ENCODE peak calls at places on chromosomes 5 and 9, in four cellular contexts. J, F, C and L are unnamed samples.

GRCh38 chr5:15646351-15646750 is 146.4 kb downstream of the FBXL7 start:
- DNase-seq in J (no peak), C (peak), F (no peak), L (no peak)

GRCh38 chr5:141851195-141851874 is 26.9 kb downstream of the PCDH1 start:
- DNase-seq in C (no peak), J (no peak), F (no peak), L (no peak)

GRCh38 chr9:16191237-16191636 is 638.4 kb downstream of the CCDC171 start:
- DNase-seq in F (no peak), J (no peak), C (peak), L (no peak)

GRCh38 chr5:9251379-9251980 is 294.4 kb downstream of the SEMA5A start:
- DNase-seq in C (no peak), J (no peak), F (no peak), L (no peak)

GRCh38 chr9:107274953-107275422 is 8.1 kb upstream of the RAD23B start:
- DNase-seq in F (no peak), J (no peak), C (peak), L (peak)

GRCh38 chr9:26856413-26857032 is 36.1 kb downstream of the CAAP1 start:
- DNase-seq in C (peak), J (no peak), F (no peak), L (no peak)

GRCh38 chr9:16364347-16364746 is 506.1 kb downstream of the BNC2 start:
- DNase-seq in J (peak), F (peak), C (no peak), L (no peak)

GRCh38 chr9:14396171-14396570 is 82.2 kb upstream of the NFIB start:
- DNase-seq in C (no peak), F (peak), J (no peak), L (no peak)

GRCh38 chr5:78320461-78320860 is 26.0 kb upstream of the AP3B1 start:
- DNase-seq in J (no peak), C (peak), F (no peak), L (peak)

GRCh38 chr5:38376404-38376803 is 118.0 kb downstream of the EGFLAM start:
- DNase-seq in J (no peak), F (no peak), C (no peak), L (no peak)

GRCh38 chr9:137674307-137675305 is 55.8 kb downstream of the EHMT1 start:
- DNase-seq in J (no peak), F (no peak), C (no peak), L (no peak)

GRCh38 chr5:87229780-87230179 is 37.9 kb upstream of the RASA1 start:
- DNase-seq in F (no peak), C (no peak), J (no peak), L (no peak)

GRCh38 chr5:133370904-133371303 is 241.4 kb downstream of the FSTL4 start:
- DNase-seq in F (no peak), J (peak), C (no peak), L (no peak)

GRCh38 chr9:130041648-130042405 is 1.2 kb downstream of the FNBP1 start:
- DNase-seq in J (no peak), C (peak), F (peak), L (no peak)

GRCh38 chr9:71760901-71761300 is 7.4 kb downstream of the CEMIP2 start:
- DNase-seq in J (no peak), F (no peak), C (no peak), L (no peak)

GRCh38 chr5:123297198-123297831 is 125.9 kb downstream of the CEP120 start:
- DNase-seq in C (no peak), J (no peak), F (no peak), L (no peak)

GRCh38 chr5:177426566-177427210 is at the start of gene GRK6:
- DNase-seq in F (peak), J (peak), C (no peak), L (no peak)

GRCh38 chr9:127311239-127311741 is 46.7 kb downstream of the GARNL3 start:
- DNase-seq in J (peak), C (peak), F (no peak), L (no peak)

GRCh38 chr5:137668574-137669093 is 67.3 kb downstream of the KLHL3 start:
- DNase-seq in F (no peak), J (no peak), C (no peak), L (no peak)

GRCh38 chr9:120387257-120387999 is 192.5 kb downstream of the CDK5RAP2 start:
- DNase-seq in J (no peak), F (no peak), C (no peak), L (no peak)

GRCh38 chr9:113997610-113998009 is 80.5 kb downstream of the AMBP start:
- DNase-seq in C (no peak), F (no peak), J (peak), L (no peak)

GRCh38 chr5:174951151-174951780 is 226.9 kb downstream of the MSX2 start:
- DNase-seq in C (peak), F (no peak), J (peak), L (peak)

GRCh38 chr5:20572560-20572959 is 584.6 kb upstream of the CDH18 start:
- DNase-seq in F (no peak), C (no peak), J (no peak), L (no peak)
- TF ChIP-seq CTCF in F (no peak), C (no peak), J (no peak), L (no peak)

GRCh38 chr9:121596515-121596914 is 54.9 kb upstream of the DAB2IP start:
- DNase-seq in J (no peak), F (no peak), C (no peak), L (no peak)

GRCh38 chr9:121599186-121599871 is 52.1 kb upstream of the DAB2IP start:
- DNase-seq in J (no peak), C (no peak), F (peak), L (no peak)

GRCh38 chr9:121597693-121598166 is 53.7 kb upstream of the DAB2IP start:
- DNase-seq in C (no peak), F (no peak), J (no peak), L (no peak)

GRCh38 chr9:121599872-121600585 is 51.4 kb upstream of the DAB2IP start:
- DNase-seq in J (no peak), C (no peak), F (no peak), L (no peak)

GRCh38 chr9:121598167-121599000 is 53.0 kb upstream of the DAB2IP start:
- DNase-seq in F (peak), C (peak), J (no peak), L (peak)
- H3K4me3 ChIP-seq in F (peak), C (peak), J (no peak), L (peak)

GRCh38 chr5:29944327-29944726 is 1249.2 kb upstream of the CDH6 start:
- DNase-seq in F (no peak), C (no peak), J (no peak), L (no peak)
- TF ChIP-seq CTCF in F (no peak), C (no peak), J (no peak), L (no peak)

DNA sequence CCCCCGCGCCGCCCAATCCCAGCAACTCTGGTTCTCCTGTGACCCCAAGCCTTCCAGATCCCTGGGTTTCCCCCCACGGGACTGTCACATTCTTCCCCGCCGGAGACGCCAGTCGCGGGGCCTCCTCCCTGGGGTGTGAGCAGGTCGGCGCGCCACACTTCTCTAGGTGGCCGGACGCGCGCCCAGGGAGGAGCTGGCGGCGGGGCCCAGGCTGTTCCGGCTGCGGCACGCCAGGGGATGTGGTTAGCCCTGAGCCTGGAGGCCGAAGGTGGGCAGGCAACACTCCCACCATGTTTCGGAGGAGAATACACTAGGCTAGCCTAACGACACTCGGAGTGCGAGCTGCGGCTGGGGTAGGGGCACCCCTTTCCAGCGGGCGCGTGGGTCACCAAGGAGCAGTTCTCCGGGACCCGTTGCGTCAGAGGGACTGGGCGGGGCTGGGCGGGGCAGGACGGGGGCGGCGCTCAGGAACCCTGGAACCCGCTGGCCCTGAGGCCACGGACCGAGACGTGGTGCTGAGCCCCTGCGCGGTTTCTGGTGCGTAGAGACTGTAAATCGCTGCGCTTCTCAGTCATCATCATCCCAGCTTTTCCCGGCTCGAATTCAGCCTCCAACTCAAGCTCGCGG is at the start of gene SLC27A6:
- DNase-seq in C (no peak), F (peak), J (no peak), L (no peak)
- H3K4me3 ChIP-seq in C (no peak), F (peak), J (no peak), L (peak)

GRCh38 chr9:98415782-98416181 is 160.3 kb upstream of the TBC1D2 start:
- DNase-seq in J (no peak), C (no peak), F (no peak), L (no peak)

GRCh38 chr9:98406469-98406868 is 151.0 kb upstream of the TBC1D2 start:
- DNase-seq in J (no peak), F (no peak), C (no peak), L (no peak)

GRCh38 chr9:98411981-98412561 is 156.6 kb upstream of the TBC1D2 start:
- DNase-seq in J (no peak), F (no peak), C (no peak), L (no peak)

GRCh38 chr9:98409637-98410173 is 154.3 kb upstream of the TBC1D2 start:
- DNase-seq in C (no peak), J (no peak), F (no peak), L (no peak)

GRCh38 chr9:98410185-98410697 is 154.8 kb upstream of the TBC1D2 start:
- DNase-seq in F (peak), C (peak), J (no peak), L (peak)
- TF ChIP-seq CTCF in F (peak), C (peak), J (no peak), L (peak)

GRCh38 chr5:126603402-126603991 is 2.8 kb downstream of the PHAX start:
- DNase-seq in C (no peak), F (no peak), J (peak), L (no peak)
- H3K4me3 ChIP-seq in C (no peak), F (no peak), J (no peak), L (no peak)

GRCh38 chr5:65623482-65623881 is 651 bp downstream of the TRIM23 start:
- DNase-seq in C (no peak), F (no peak), J (no peak), L (no peak)

GRCh38 chr5:65624570-65625555 is at the start of the genes SHLD3 and TRAPPC13:
- DNase-seq in F (peak), J (peak), C (peak), L (peak)

GRCh38 chr5:65620021-65620420 is 4.1 kb downstream of the TRIM23 start:
- DNase-seq in C (no peak), J (no peak), F (no peak), L (no peak)

GRCh38 chr5:65625743-65626142 is 916 bp downstream of the SHLD3 start:
- DNase-seq in F (no peak), C (no peak), J (no peak), L (no peak)

DNA sequence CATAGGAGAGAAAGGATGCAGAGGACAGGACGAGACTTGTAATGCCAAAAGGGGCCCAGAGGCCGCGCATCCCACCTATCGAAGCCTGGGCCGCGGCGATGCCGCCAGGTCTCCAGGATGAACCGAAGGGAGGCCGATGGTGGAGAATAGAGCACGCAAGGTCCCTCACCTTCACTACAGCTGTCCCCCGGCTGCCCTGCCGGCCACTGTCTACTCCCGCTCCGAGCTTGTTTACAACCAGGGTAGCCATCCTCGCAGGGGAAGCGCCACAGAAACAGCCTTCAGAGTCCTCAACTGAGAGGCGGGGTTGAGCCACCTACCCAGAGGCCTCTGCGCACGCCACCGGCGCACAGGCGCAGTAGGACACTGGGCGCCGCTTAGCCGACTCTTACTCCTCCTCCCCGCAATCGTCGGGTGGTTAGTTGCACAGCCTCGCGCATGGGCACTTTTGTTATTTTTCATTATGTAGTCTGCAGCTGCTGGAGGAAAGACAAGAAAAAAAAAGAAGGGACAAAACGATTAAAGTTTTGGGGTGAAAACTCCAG is at the start of gene TRIM23:
- DNase-seq in J (peak), C (peak), F (peak), L (peak)
- TF ChIP-seq CTCF in J (peak), C (no peak), F (no peak), L (no peak)

DNA sequence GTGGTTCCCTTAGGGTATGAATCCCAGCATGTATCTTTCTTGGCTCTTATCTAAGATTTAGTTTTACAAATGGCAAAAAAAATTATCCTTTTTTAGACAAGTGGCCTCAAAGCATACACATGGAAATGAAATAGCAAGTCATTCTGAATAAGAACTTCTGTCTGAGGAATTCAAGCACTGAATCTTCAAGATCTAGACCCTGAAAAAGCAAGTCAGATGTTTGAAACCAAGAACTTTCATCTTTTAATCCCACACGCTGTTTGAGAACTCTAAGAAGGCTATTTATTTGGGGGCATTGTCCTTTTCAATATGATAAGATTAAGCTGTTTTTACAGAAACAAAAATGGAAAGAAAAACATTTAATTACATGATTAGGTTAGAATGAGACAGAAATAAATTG is 549.2 kb upstream of the CYLC2 start:
- DNase-seq in F (no peak), J (no peak), C (no peak), L (no peak)
- H3K4me3 ChIP-seq in F (no peak), J (no peak), C (no peak), L (no peak)

GRCh38 chr5:103942587-103943186 is 380.1 kb upstream of the NUDT12 start:
- DNase-seq in F (no peak), J (no peak), C (no peak), L (no peak)
- TF ChIP-seq CTCF in F (no peak), J (no peak), C (no peak), L (no peak)